ENCODE peak calls at places on chromosome 6, in seven cellular contexts. A is psoas muscle, D is HepG2, C is A549, I is left lung, S is mammary epithelial cell, O is body of pancreas. N is an unnamed sample.

GRCh38 chr6:132728616-132729015 is 14.8 kb upstream of the VNN1 start:
- DNase-seq in O (no peak), A (no peak), S (no peak), C (peak; percentile 11), I (no peak), D (peak; percentile 28), N (no peak)

GRCh38 chr6:53727748-53728147 is 62.2 kb upstream of the KLHL31 start:
- DNase-seq in O (no peak), A (no peak), D (no peak), S (no peak), C (no peak), I (no peak), N (no peak)

GRCh38 chr6:20877008-20877937 is 343.0 kb downstream of the CDKAL1 start:
- DNase-seq in S (peak; percentile 98), O (peak; percentile 91), C (peak; percentile 83), D (peak; percentile 93), I (peak; percentile 68), A (peak; percentile 36), N (peak; percentile 85)

GRCh38 chr6:89559487-89559886 is 79.1 kb downstream of the LYRM2 start:
- DNase-seq in D (no peak), S (no peak), I (no peak), O (no peak), C (no peak), A (no peak), N (no peak)

GRCh38 chr6:33114428-33114827 is 38.6 kb downstream of the HLA-DPB1 start:
- DNase-seq in O (no peak), I (no peak), A (no peak), S (no peak), C (no peak), D (no peak), N (no peak)

GRCh38 chr6:130908188-130908587 is 81.0 kb downstream of the SMLR1 start:
- DNase-seq in O (no peak), A (no peak), C (no peak), I (no peak), S (no peak), D (no peak), N (no peak)

GRCh38 chr6:13485923-13486557 is 1.4 kb downstream of the GFOD1 start:
- DNase-seq in I (peak; percentile 40), S (peak; percentile 61), O (peak; percentile 28), A (peak; percentile 45), C (peak; percentile 45), D (peak; percentile 43), N (peak; percentile 61)

GRCh38 chr6:26457407-26457795 is 354 bp upstream of the BTN2A1 start:
- DNase-seq in I (peak; percentile 41), S (no peak), O (peak; percentile 17), D (no peak), A (peak; percentile 39), C (no peak), N (no peak)

GRCh38 chr6:104771258-104771832 is 88.4 kb downstream of the HACE1 start:
- DNase-seq in A (no peak), I (no peak), C (peak; percentile 5), D (peak; percentile 10), O (no peak), S (no peak), N (peak; percentile 16)

GRCh38 chr6:127939442-127940066 is 38.7 kb upstream of the THEMIS start:
- DNase-seq in O (no peak), I (no peak), A (no peak), C (no peak), D (no peak), S (no peak), N (no peak)

GRCh38 chr6:132132420-132132819 is 181.2 kb upstream of the CCN2 start:
- DNase-seq in S (no peak), D (no peak), C (no peak), O (peak; percentile 14), A (no peak), I (no peak), N (no peak)

GRCh38 chr6:27669798-27670301 is 196.9 kb upstream of the ZNF184 start:
- DNase-seq in S (no peak), A (no peak), I (no peak), C (peak; percentile 29), D (no peak), O (no peak), N (no peak)

GRCh38 chr6:35259946-35260626 is 551 bp downstream of the ZNF76 start:
- DNase-seq in S (peak; percentile 89), I (peak; percentile 83), D (peak; percentile 79), A (peak; percentile 75), O (peak; percentile 82), C (peak; percentile 82), N (peak; percentile 86)

GRCh38 chr6:88780714-88781389 is 182.6 kb downstream of the RNGTT start:
- DNase-seq in O (peak; percentile 31), D (peak; percentile 60), C (peak; percentile 61), S (peak; percentile 56), I (peak; percentile 32), A (no peak), N (peak; percentile 20)

GRCh38 chr6:9412951-9413559 is 977.7 kb upstream of the SLC35B3 start:
- DNase-seq in O (peak; percentile 51), D (peak; percentile 41), S (peak; percentile 19), C (peak; percentile 25), I (no peak), A (no peak), N (peak; percentile 14)
- TF ChIP-seq CTCF in O (peak; percentile 56), D (peak; percentile 68), S (peak; percentile 69), C (no peak), I (peak; percentile 30), A (peak; percentile 58), N (peak; percentile 21)

DNA sequence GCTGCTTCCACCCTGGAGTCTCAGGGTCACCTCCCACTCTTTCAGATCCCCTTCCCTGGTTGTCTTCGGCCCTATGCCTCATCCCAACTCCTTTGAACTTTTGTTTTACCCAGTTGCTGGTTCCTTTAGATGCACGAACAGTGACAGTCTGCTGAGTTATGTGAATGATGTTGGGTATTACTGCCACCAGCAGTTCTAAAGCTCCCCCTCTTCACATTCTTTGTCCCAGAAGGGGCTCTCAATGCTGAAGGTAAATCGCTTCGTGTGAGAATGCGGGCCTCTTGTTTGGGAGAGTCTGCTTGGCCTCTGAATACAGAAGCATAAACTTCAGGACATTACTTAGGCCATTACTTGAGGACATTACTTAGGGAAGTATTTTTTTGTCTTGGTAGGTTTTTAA is 309.2 kb downstream of the SOX4 start:
- DNase-seq in S (no peak), I (no peak), A (no peak), O (no peak), D (no peak), C (no peak), N (no peak)
- H3K27ac ChIP-seq in S (no peak overlapping the region), I (no peak overlapping the region), A (no peak overlapping the region), O (no peak overlapping the region), D (no peak overlapping the region), C (no peak overlapping the region), N (no peak overlapping the region)

GRCh38 chr6:111870054-111870750 is 3.0 kb downstream of the FYN start:
- DNase-seq in S (no peak), O (no peak), I (no peak), A (no peak), D (peak; percentile 15), C (no peak), N (no peak)
- TF ChIP-seq CTCF in S (no peak), O (no peak), I (no peak), A (no peak), D (peak; percentile 6), C (no peak), N (no peak)

GRCh38 chr6:163342571-163343539 is 71.7 kb upstream of the QKI start:
- DNase-seq in D (no peak), O (no peak), S (no peak), C (no peak), I (no peak), A (no peak), N (no peak)

GRCh38 chr6:163343609-163344008 is 70.9 kb upstream of the QKI start:
- DNase-seq in O (no peak), D (no peak), I (no peak), A (no peak), C (no peak), S (no peak), N (no peak)

GRCh38 chr6:163340201-163340887 is 74.2 kb upstream of the QKI start:
- DNase-seq in D (no peak), A (no peak), C (no peak), I (no peak), S (no peak), O (no peak), N (no peak)

GRCh38 chr6:163341224-163341623 is 73.3 kb upstream of the QKI start:
- DNase-seq in O (no peak), S (no peak), C (no peak), D (no peak), A (no peak), I (no peak), N (no peak)

DNA sequence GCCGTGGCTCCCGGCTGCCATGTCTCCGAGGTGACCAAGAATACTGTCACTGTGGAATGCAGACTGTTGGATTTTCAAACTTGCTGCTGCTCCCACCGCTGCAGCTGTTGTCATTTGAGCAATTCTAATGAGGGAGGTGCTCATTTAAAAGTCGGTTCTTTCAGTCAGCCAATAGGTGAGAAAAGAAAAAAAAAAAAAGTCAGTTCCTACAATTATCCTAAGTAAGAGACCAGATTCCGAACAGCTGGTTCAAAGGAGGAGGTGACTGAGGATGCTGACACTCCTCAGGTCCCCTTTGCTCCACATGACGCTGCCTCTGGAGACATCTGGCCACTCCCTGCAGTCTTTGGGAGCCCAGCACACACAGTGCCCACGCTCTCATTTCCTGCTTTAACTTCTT is 72.8 kb upstream of the QKI start:
- DNase-seq in S (no peak), D (no peak), I (no peak), A (no peak), C (no peak), O (no peak), N (no peak)
- H3K27ac ChIP-seq in S (no peak overlapping the region), D (no peak overlapping the region), I (no peak overlapping the region), A (peak overlapping the region; percentile 94), C (no peak overlapping the region), O (no peak overlapping the region), N (no peak overlapping the region)

DNA sequence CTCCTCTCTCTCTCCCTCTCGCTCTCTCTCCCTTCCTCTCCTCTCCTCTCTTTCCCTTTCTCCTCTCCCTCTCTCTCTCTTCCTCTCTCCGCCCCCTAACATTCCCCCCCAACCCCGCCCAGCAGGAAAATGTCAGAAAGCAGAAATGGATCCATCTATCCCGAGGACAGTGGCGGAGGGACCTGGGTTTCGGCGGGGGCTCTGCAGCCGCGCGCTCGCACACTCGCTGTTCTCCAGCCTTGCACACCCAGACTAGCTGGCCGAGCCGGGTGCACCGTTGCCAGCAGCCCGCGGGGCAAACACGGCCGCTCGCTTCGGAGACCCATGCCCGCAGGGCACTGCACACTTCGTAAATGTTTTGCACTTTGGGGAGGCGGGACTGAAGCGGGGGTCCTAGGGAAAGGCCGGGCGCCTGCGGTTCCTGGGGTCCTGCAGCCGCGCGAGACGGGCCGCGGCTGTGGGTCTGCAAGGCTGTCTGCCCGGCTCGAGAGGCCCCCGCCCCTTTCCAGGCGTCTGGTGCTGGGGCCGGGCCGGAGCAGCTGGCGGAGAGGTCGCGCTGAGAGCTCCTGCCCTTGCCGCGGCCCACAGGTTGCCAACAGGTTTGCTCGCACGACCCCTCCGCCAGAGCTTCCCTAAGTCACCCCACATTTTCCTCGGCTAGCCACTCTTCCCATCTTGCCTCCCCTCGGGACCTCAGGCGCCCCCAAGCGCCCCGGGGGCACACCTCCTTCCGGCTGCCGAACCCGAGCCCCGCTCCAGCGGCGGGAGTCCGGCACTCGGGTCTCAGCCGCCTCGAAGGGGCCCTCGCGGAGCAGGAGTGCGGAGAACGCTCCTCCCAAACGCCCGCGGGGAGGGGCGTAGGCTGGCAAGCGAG is 818 bp upstream of the MDGA1 start:
- DNase-seq in D (no peak), O (peak; percentile 55), C (peak; percentile 58), A (peak; percentile 47), I (peak; percentile 58), S (peak; percentile 46), N (peak; percentile 32)
- TF ChIP-seq CTCF in D (no peak), O (peak; percentile 61), C (no peak), A (no peak), I (no peak), S (no peak), N (no peak)

GRCh38 chr6:166738361-166738760 is 111.3 kb upstream of the RPS6KA2 start:
- DNase-seq in A (no peak), D (no peak), C (no peak), O (no peak), S (no peak), I (no peak), N (no peak)
- H3K27ac ChIP-seq in A (no peak overlapping the region), D (no peak overlapping the region), C (no peak overlapping the region), O (no peak overlapping the region), S (no peak overlapping the region), I (no peak overlapping the region), N (no peak overlapping the region)

N was measured in RWPE1.